ENCODE peak calls at places on chromosomes 6 and 20, in five cellular contexts. K is OCI-LY7, I is adrenal gland, U is cardiac muscle cell, H is SJSA1. F is an unnamed sample. For H3K4me1, the result is how much of the 10 kb centered on the place peaks cover.

GRCh38 chr6:24576452-24576851 is 69.5 kb downstream of the KIAA0319 start:
- DNase-seq in K (no peak), H (no peak), U (no peak), I (no peak), F (no peak)

GRCh38 chr6:13566500-13566899 is 7.9 kb upstream of the SIRT5 start:
- DNase-seq in I (no peak), H (no peak), K (no peak), U (no peak), F (no peak)

GRCh38 chr6:90938116-90938515 is 351.2 kb upstream of the MAP3K7 start:
- DNase-seq in I (no peak), K (no peak), H (no peak), U (no peak), F (no peak)

GRCh38 chr6:68726307-68726706 is 91.2 kb downstream of the ADGRB3 start:
- DNase-seq in H (no peak), I (no peak), K (no peak), U (no peak), F (no peak)

GRCh38 chr20:50471231-50471630 is 39.0 kb upstream of the PTPN1 start:
- DNase-seq in U (no peak), H (no peak), I (no peak), K (no peak), F (no peak)

GRCh38 chr6:119501798-119502483 is 152.4 kb upstream of the MAN1A1 start:
- DNase-seq in U (no peak), I (no peak), H (no peak), K (peak), F (no peak)

GRCh38 chr20:36091561-36092423 is 62.7 kb upstream of the EPB41L1 start:
- DNase-seq in U (no peak), I (no peak), H (no peak), K (no peak), F (no peak)

GRCh38 chr6:44732243-44732642 is 344.7 kb downstream of the CDC5L start:
- DNase-seq in U (no peak), K (no peak), H (no peak), I (no peak), F (no peak)

DNA sequence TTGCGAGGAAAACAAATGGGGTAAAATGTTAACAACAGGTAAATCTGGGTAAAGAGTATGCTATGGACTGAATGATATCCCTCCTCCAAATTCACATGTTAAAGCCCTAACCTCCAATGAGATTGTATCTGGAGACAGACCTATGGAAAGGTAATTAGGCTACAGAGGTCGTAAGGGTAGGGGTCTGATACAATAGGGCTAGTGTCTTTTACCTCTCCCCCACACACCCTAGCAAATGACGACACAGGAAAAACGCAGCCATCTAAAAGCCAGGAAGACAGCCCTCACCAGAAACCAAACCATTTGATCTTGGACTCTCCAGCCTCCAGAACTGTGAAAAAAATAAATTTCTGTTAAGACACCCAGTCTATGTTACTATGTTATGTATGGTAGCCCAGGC is 20.6 kb upstream of the FBXO9 start:
- DNase-seq in K (no peak), I (no peak), U (no peak), H (no peak), F (no peak)
- H3K4me1 ChIP-seq in K (under half), I (under half), U (under half), H (half or more), F (under half)

DNA sequence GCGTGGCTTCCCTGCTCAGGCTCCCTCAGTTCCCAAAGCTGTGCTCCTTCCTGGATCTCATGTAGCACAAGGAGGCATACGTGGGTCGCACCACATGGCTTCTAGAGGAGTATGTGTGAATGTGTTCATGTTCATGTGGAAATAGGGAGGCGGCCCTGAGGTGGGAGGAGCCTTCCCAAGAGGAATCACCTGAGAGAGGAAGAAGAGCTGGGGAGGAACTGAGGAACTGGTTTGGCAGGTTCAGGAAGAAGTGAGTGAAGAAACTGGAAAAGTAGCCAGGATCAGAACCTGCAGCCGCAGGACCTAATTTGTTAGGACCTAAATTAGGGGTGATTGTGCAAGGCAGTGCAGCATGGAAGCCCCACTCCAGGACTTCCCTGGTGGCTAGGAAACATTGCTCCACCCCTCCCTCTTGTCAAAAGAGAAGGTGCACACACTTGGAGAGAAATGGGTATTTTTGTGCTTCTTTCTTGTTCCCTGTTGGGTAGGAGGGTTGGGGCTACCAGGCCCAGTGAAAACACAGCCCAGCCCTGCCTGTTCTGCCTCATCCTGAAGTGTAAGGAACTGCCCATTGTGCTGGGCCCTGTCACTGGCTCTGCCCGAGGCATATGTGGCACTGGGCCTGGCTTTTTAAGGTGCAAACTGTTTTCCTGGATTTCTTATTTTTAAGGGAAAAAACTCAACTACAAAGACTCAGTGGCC is 20.7 kb downstream of the SYNJ2 start:
- DNase-seq in I (no peak), K (no peak), H (no peak), U (no peak), F (no peak)
- H3K27ac ChIP-seq in I (peak), K (no peak), H (peak), U (no peak), F (peak)

DNA sequence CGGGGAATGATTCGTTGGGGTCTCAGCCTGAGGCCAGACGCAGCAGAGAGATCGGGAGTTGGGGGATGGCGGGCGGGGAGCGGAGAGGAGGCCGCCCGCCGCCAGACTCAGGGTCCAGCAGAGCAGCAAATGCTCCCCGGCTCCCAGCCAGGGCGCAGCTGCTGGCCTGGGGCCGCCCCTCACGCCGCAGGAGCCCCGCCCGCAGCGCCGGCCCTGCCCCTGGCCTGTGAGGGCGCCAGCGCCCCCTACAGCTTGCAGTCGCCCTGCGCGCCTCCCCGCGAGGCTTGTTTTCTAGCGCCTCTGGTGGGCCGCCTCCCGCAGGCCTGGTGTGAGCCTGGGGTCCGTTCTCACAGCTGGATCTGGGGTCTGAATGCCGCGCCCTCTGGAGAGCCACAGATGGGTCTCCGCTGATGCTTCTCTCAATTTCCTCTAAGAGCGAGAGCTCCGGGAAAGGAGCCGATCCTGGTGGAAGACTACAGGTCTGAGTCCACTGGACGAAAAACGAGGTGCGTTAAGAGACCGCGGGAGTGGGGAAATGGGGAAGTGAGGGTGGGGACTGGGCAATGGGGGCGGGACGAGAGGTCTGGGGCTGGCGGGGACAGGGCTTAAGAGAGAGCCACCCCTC is 29.9 kb downstream of the TRIM38 start:
- DNase-seq in I (peak), K (peak), U (peak), H (peak), F (peak)
- H3K4me1 ChIP-seq in I (under half), K (under half), U (under half), H (under half), F (under half)

GRCh38 chr6:33692078-33692759 is 19.3 kb downstream of the UQCC2 start:
- DNase-seq in I (peak), H (no peak), U (peak), K (no peak), F (peak)

GRCh38 chr6:33694977-33695376 is 16.5 kb downstream of the UQCC2 start:
- DNase-seq in H (no peak), K (no peak), U (no peak), I (no peak), F (no peak)

GRCh38 chr6:33694401-33694931 is 17.0 kb downstream of the UQCC2 start:
- DNase-seq in U (peak), I (peak), H (peak), K (no peak), F (no peak)

GRCh38 chr6:33692760-33693158 is 18.7 kb downstream of the UQCC2 start:
- DNase-seq in U (peak), H (no peak), K (no peak), I (peak), F (no peak)

GRCh38 chr6:33693186-33694158 is 18.0 kb downstream of the UQCC2 start:
- DNase-seq in K (no peak), U (no peak), H (no peak), I (no peak), F (no peak)
- H3K27ac ChIP-seq in K (no peak), U (peak), H (peak), I (no peak), F (no peak)

GRCh38 chr6:139536751-139537617 is 162.5 kb upstream of the CITED2 start:
- DNase-seq in U (no peak), H (no peak), I (no peak), K (no peak), F (no peak)
- H3K4me1 ChIP-seq in U (under half), H (half or more), I (under half), K (under half), F (under half)

F was measured in lung.